ENCODE peak calls at places on chromosomes 7 and 10, in eight cellular contexts. One of them, this sample, is unnamed.

GRCh38 chr7:100682228-100682741 is 8.7 kb downstream of the GNB2 start:
- DNase-seq in foreskin fibroblast: peak; percentile 57
- DNase-seq in HuH-7.5: no peak
- DNase-seq in hippocampal formation: no peak
- DNase-seq in NCI-H187: no peak
- DNase-seq in M059J: peak; percentile 72
- DNase-seq in iPS-NIHi11: peak; percentile 31
- DNase-seq in upper lobe of left lung: peak; percentile 75
- DNase-seq in this sample: no peak

GRCh38 chr7:45187946-45188411 is 30.4 kb downstream of the RAMP3 start:
- DNase-seq in HuH-7.5: no peak
- DNase-seq in upper lobe of left lung: no peak
- DNase-seq in iPS-NIHi11: no peak
- DNase-seq in foreskin fibroblast: no peak
- DNase-seq in hippocampal formation: no peak
- DNase-seq in M059J: no peak
- DNase-seq in NCI-H187: no peak
- DNase-seq in this sample: no peak

GRCh38 chr7:64628192-64628591 is 37.7 kb upstream of the ZNF107 start:
- DNase-seq in HuH-7.5: no peak
- DNase-seq in NCI-H187: no peak
- DNase-seq in iPS-NIHi11: no peak
- DNase-seq in upper lobe of left lung: no peak
- DNase-seq in M059J: no peak
- DNase-seq in foreskin fibroblast: no peak
- DNase-seq in hippocampal formation: no peak
- DNase-seq in this sample: no peak

GRCh38 chr7:91164948-91165845 is 99.0 kb upstream of the FZD1 start:
- DNase-seq in HuH-7.5: no peak
- DNase-seq in upper lobe of left lung: no peak
- DNase-seq in M059J: peak; percentile 58
- DNase-seq in hippocampal formation: no peak
- DNase-seq in iPS-NIHi11: no peak
- DNase-seq in NCI-H187: no peak
- DNase-seq in foreskin fibroblast: peak; percentile 86
- DNase-seq in this sample: no peak

GRCh38 chr10:124299726-124300125 is 119.0 kb downstream of the OAT start:
- DNase-seq in NCI-H187: no peak
- DNase-seq in iPS-NIHi11: no peak
- DNase-seq in foreskin fibroblast: no peak
- DNase-seq in upper lobe of left lung: no peak
- DNase-seq in M059J: no peak
- DNase-seq in HuH-7.5: no peak
- DNase-seq in hippocampal formation: no peak
- DNase-seq in this sample: peak; percentile 14

GRCh38 chr7:150939052-150939810 is 38.9 kb downstream of the KCNH2 start:
- DNase-seq in foreskin fibroblast: no peak
- DNase-seq in M059J: no peak
- DNase-seq in HuH-7.5: no peak
- DNase-seq in hippocampal formation: no peak
- DNase-seq in NCI-H187: no peak
- DNase-seq in iPS-NIHi11: no peak
- DNase-seq in upper lobe of left lung: no peak
- DNase-seq in this sample: no peak

GRCh38 chr7:114173170-114173569 is 241.4 kb upstream of the FOXP2 start:
- DNase-seq in foreskin fibroblast: no peak
- DNase-seq in M059J: no peak
- DNase-seq in hippocampal formation: no peak
- DNase-seq in NCI-H187: no peak
- DNase-seq in HuH-7.5: no peak
- DNase-seq in upper lobe of left lung: no peak
- DNase-seq in iPS-NIHi11: no peak
- DNase-seq in this sample: no peak

GRCh38 chr7:128387663-128388485 is 21.9 kb downstream of the IMPDH1 start:
- DNase-seq in foreskin fibroblast: peak; percentile 83
- DNase-seq in upper lobe of left lung: no peak
- DNase-seq in NCI-H187: no peak
- DNase-seq in HuH-7.5: peak; percentile 97
- DNase-seq in M059J: peak; percentile 68
- DNase-seq in hippocampal formation: peak; percentile 71
- DNase-seq in iPS-NIHi11: peak; percentile 97
- DNase-seq in this sample: peak; percentile 85

GRCh38 chr7:51344406-51344805 is 27.8 kb upstream of the COBL start:
- DNase-seq in foreskin fibroblast: no peak
- DNase-seq in M059J: no peak
- DNase-seq in NCI-H187: no peak
- DNase-seq in upper lobe of left lung: no peak
- DNase-seq in hippocampal formation: no peak
- DNase-seq in HuH-7.5: no peak
- DNase-seq in iPS-NIHi11: no peak
- DNase-seq in this sample: peak; percentile 67

GRCh38 chr10:62560207-62560819 is 186.1 kb downstream of the ZNF365 start:
- DNase-seq in foreskin fibroblast: peak; percentile 89
- DNase-seq in hippocampal formation: no peak
- DNase-seq in NCI-H187: no peak
- DNase-seq in M059J: peak; percentile 53
- DNase-seq in HuH-7.5: no peak
- DNase-seq in upper lobe of left lung: no peak
- DNase-seq in iPS-NIHi11: no peak
- DNase-seq in this sample: no peak

GRCh38 chr7:102927303-102927933 is 14.6 kb downstream of the LRRC17 start:
- DNase-seq in M059J: peak; percentile 86
- DNase-seq in upper lobe of left lung: no peak
- DNase-seq in HuH-7.5: no peak
- DNase-seq in foreskin fibroblast: no peak
- DNase-seq in hippocampal formation: no peak
- DNase-seq in iPS-NIHi11: no peak
- DNase-seq in NCI-H187: no peak
- DNase-seq in this sample: peak; percentile 13

GRCh38 chr10:5975641-5976473 is 1.5 kb downstream of the IL15RA start:
- DNase-seq in M059J: peak; percentile 31
- DNase-seq in hippocampal formation: no peak
- DNase-seq in NCI-H187: no peak
- DNase-seq in HuH-7.5: no peak
- DNase-seq in iPS-NIHi11: no peak
- DNase-seq in upper lobe of left lung: no peak
- DNase-seq in foreskin fibroblast: peak; percentile 41
- DNase-seq in this sample: no peak

GRCh38 chr10:11195017-11195586 is 177.4 kb downstream of the CELF2 start:
- DNase-seq in NCI-H187: no peak
- DNase-seq in upper lobe of left lung: no peak
- DNase-seq in hippocampal formation: no peak
- DNase-seq in foreskin fibroblast: no peak
- DNase-seq in HuH-7.5: no peak
- DNase-seq in iPS-NIHi11: no peak
- DNase-seq in M059J: no peak
- DNase-seq in this sample: no peak

GRCh38 chr10:16893664-16894063 is 76.4 kb upstream of the RSU1 start:
- DNase-seq in HuH-7.5: no peak
- DNase-seq in upper lobe of left lung: no peak
- DNase-seq in foreskin fibroblast: no peak
- DNase-seq in iPS-NIHi11: no peak
- DNase-seq in M059J: no peak
- DNase-seq in NCI-H187: no peak
- DNase-seq in hippocampal formation: no peak
- DNase-seq in this sample: no peak

GRCh38 chr10:124639646-124640045 is 104.5 kb downstream of the FAM53B start:
- DNase-seq in NCI-H187: no peak
- DNase-seq in HuH-7.5: no peak
- DNase-seq in upper lobe of left lung: no peak
- DNase-seq in foreskin fibroblast: no peak
- DNase-seq in hippocampal formation: no peak
- DNase-seq in M059J: no peak
- DNase-seq in iPS-NIHi11: no peak
- DNase-seq in this sample: no peak

GRCh38 chr7:29764227-29764626 is 42.1 kb upstream of the WIPF3 start:
- DNase-seq in NCI-H187: no peak
- DNase-seq in HuH-7.5: no peak
- DNase-seq in iPS-NIHi11: peak; percentile 68
- DNase-seq in upper lobe of left lung: no peak
- DNase-seq in M059J: no peak
- DNase-seq in hippocampal formation: no peak
- DNase-seq in foreskin fibroblast: no peak
- DNase-seq in this sample: peak; percentile 49

GRCh38 chr7:112515989-112516388 is 35.2 kb downstream of the LSMEM1 start:
- DNase-seq in NCI-H187: no peak
- DNase-seq in hippocampal formation: no peak
- DNase-seq in HuH-7.5: no peak
- DNase-seq in upper lobe of left lung: no peak
- DNase-seq in foreskin fibroblast: no peak
- DNase-seq in iPS-NIHi11: no peak
- DNase-seq in M059J: no peak
- DNase-seq in this sample: no peak

GRCh38 chr10:63637833-63638443 is 116.7 kb downstream of the REEP3 start:
- DNase-seq in upper lobe of left lung: no peak
- DNase-seq in iPS-NIHi11: no peak
- DNase-seq in NCI-H187: no peak
- DNase-seq in foreskin fibroblast: no peak
- DNase-seq in HuH-7.5: no peak
- DNase-seq in hippocampal formation: no peak
- DNase-seq in M059J: peak; percentile 10
- DNase-seq in this sample: peak; percentile 74

GRCh38 chr10:35824704-35825103 is 182.6 kb upstream of the FZD8 start:
- DNase-seq in HuH-7.5: no peak
- DNase-seq in NCI-H187: no peak
- DNase-seq in hippocampal formation: peak; percentile 21
- DNase-seq in foreskin fibroblast: no peak
- DNase-seq in upper lobe of left lung: no peak
- DNase-seq in iPS-NIHi11: no peak
- DNase-seq in M059J: no peak
- DNase-seq in this sample: no peak

GRCh38 chr10:131759347-131759746 is 141.5 kb upstream of the PPP2R2D start:
- DNase-seq in hippocampal formation: no peak
- DNase-seq in NCI-H187: no peak
- DNase-seq in iPS-NIHi11: no peak
- DNase-seq in foreskin fibroblast: no peak
- DNase-seq in M059J: no peak
- DNase-seq in HuH-7.5: no peak
- DNase-seq in upper lobe of left lung: no peak
- DNase-seq in this sample: no peak

GRCh38 chr7:70113543-70113942 is 515.3 kb downstream of the AUTS2 start:
- DNase-seq in NCI-H187: no peak
- DNase-seq in foreskin fibroblast: no peak
- DNase-seq in hippocampal formation: no peak
- DNase-seq in M059J: no peak
- DNase-seq in upper lobe of left lung: no peak
- DNase-seq in HuH-7.5: no peak
- DNase-seq in iPS-NIHi11: no peak
- DNase-seq in this sample: no peak

GRCh38 chr10:84826704-84827103 is 498.3 kb downstream of the CCSER2 start:
- DNase-seq in NCI-H187: no peak
- DNase-seq in hippocampal formation: no peak
- DNase-seq in foreskin fibroblast: no peak
- DNase-seq in M059J: peak; percentile 38
- DNase-seq in HuH-7.5: no peak
- DNase-seq in upper lobe of left lung: no peak
- DNase-seq in iPS-NIHi11: peak; percentile 42
- DNase-seq in this sample: no peak

GRCh38 chr7:70539196-70539595 is 592.7 kb upstream of the GALNT17 start:
- DNase-seq in iPS-NIHi11: no peak
- DNase-seq in upper lobe of left lung: no peak
- DNase-seq in M059J: no peak
- DNase-seq in hippocampal formation: peak; percentile 49
- DNase-seq in foreskin fibroblast: no peak
- DNase-seq in NCI-H187: no peak
- DNase-seq in HuH-7.5: no peak
- DNase-seq in this sample: no peak

GRCh38 chr10:30116254-30116573 is 56.8 kb upstream of the JCAD start:
- DNase-seq in M059J: no peak
- DNase-seq in iPS-NIHi11: no peak
- DNase-seq in NCI-H187: no peak
- DNase-seq in foreskin fibroblast: no peak
- DNase-seq in HuH-7.5: no peak
- DNase-seq in upper lobe of left lung: no peak
- DNase-seq in hippocampal formation: no peak
- DNase-seq in this sample: no peak

GRCh38 chr10:7475954-7476353 is 65.1 kb upstream of the SFMBT2 start:
- DNase-seq in M059J: no peak
- DNase-seq in iPS-NIHi11: no peak
- DNase-seq in upper lobe of left lung: no peak
- DNase-seq in hippocampal formation: peak; percentile 48
- DNase-seq in HuH-7.5: no peak
- DNase-seq in NCI-H187: no peak
- DNase-seq in foreskin fibroblast: no peak
- DNase-seq in this sample: no peak

GRCh38 chr7:149431486-149432120 is 29.3 kb downstream of the ZNF777 start:
- DNase-seq in upper lobe of left lung: peak; percentile 79
- DNase-seq in foreskin fibroblast: no peak
- DNase-seq in iPS-NIHi11: no peak
- DNase-seq in NCI-H187: no peak
- DNase-seq in hippocampal formation: no peak
- DNase-seq in HuH-7.5: no peak
- DNase-seq in M059J: no peak
- DNase-seq in this sample: no peak

GRCh38 chr10:70575874-70576802 is 26.4 kb downstream of the PRF1 start:
- DNase-seq in upper lobe of left lung: no peak
- DNase-seq in NCI-H187: peak; percentile 47
- DNase-seq in HuH-7.5: no peak
- DNase-seq in hippocampal formation: no peak
- DNase-seq in foreskin fibroblast: peak; percentile 36
- DNase-seq in M059J: peak; percentile 88
- DNase-seq in iPS-NIHi11: peak; percentile 40
- DNase-seq in this sample: no peak

GRCh38 chr7:73893342-73894101 is 32.6 kb downstream of the TMEM270 start:
- DNase-seq in foreskin fibroblast: no peak
- DNase-seq in upper lobe of left lung: peak; percentile 86
- DNase-seq in HuH-7.5: no peak
- DNase-seq in NCI-H187: no peak
- DNase-seq in iPS-NIHi11: no peak
- DNase-seq in hippocampal formation: no peak
- DNase-seq in M059J: no peak
- DNase-seq in this sample: no peak

This sample was measured in Caco-2.